ENCODE peak calls at places on chromosome 22, in six cellular contexts. L, W, P, A, U and Q are unnamed samples.

GRCh38 chr22:48718818-48719500 is 1108.7 kb downstream of the BRD1 start:
- DNase-seq in W (no peak), U (no peak), P (no peak), A (no peak), L (no peak), Q (peak)

GRCh38 chr22:37300551-37301017 is 18.3 kb downstream of the CYTH4 start:
- DNase-seq in A (no peak), L (no peak), U (no peak), W (no peak), P (no peak), Q (peak)

GRCh38 chr22:48660104-48660794 is 1167.4 kb downstream of the BRD1 start:
- DNase-seq in L (no peak), U (no peak), P (no peak), A (no peak), W (no peak), Q (no peak)

GRCh38 chr22:50016988-50017700 is 4.6 kb upstream of the IL17REL start:
- DNase-seq in W (no peak), P (no peak), U (no peak), L (no peak), A (no peak), Q (no peak)

GRCh38 chr22:46596819-46597218 is 23.4 kb upstream of the GRAMD4 start:
- DNase-seq in L (no peak), W (no peak), U (no peak), P (no peak), A (peak), Q (no peak)

GRCh38 chr22:36599771-36600170 is 70.8 kb upstream of the EIF3D start:
- DNase-seq in W (no peak), A (no peak), L (no peak), P (no peak), U (no peak), Q (no peak)

GRCh38 chr22:44523981-44524759 is 26.1 kb upstream of the RTL6 start:
- DNase-seq in L (peak), A (no peak), W (peak), P (peak), U (peak), Q (no peak)

GRCh38 chr22:19868773-19869471 is 14.2 kb upstream of the GNB1L start:
- DNase-seq in L (no peak), P (no peak), W (no peak), A (no peak), U (no peak), Q (no peak)

GRCh38 chr22:46881373-46882118 is 119.1 kb downstream of the TBC1D22A start:
- DNase-seq in W (no peak), P (peak), U (no peak), L (no peak), A (peak), Q (no peak)

GRCh38 chr22:29716814-29717213 is 3.0 kb upstream of the CABP7 start:
- DNase-seq in U (no peak), A (peak), P (peak), W (no peak), L (peak), Q (peak)

GRCh38 chr22:19942071-19942885 is 660 bp upstream of the TXNRD2 start:
- DNase-seq in P (no peak), W (no peak), A (no peak), L (no peak), U (peak), Q (peak)

GRCh38 chr22:45430871-45431270 is 17.4 kb downstream of the RIBC2 start:
- DNase-seq in U (no peak), L (no peak), W (no peak), P (no peak), A (no peak), Q (no peak)

GRCh38 chr22:44975444-44976262 is 34.2 kb downstream of the PHF21B start:
- DNase-seq in P (peak), A (peak), U (peak), L (peak), W (peak), Q (peak)

GRCh38 chr22:18055619-18056160 is 22.1 kb upstream of the PEX26 start:
- DNase-seq in U (no peak), P (no peak), L (no peak), W (no peak), A (no peak), Q (no peak)

GRCh38 chr22:36327922-36328551 is 59.7 kb downstream of the MYH9 start:
- DNase-seq in L (peak), U (peak), P (no peak), W (no peak), A (no peak), Q (no peak)

GRCh38 chr22:38565441-38565840 is 4.5 kb downstream of the DMC1 start:
- DNase-seq in A (no peak), W (no peak), P (no peak), U (no peak), L (no peak), Q (no peak)

GRCh38 chr22:29626497-29627195 is 23.2 kb downstream of the NF2 start:
- DNase-seq in P (peak), W (peak), L (no peak), U (no peak), A (peak), Q (peak)

GRCh38 chr22:27663812-27664211 is 137.7 kb downstream of the MN1 start:
- DNase-seq in W (no peak), L (no peak), A (peak), U (no peak), P (no peak), Q (no peak)

GRCh38 chr22:43017525-43018290 is 2.8 kb upstream of the PACSIN2 start:
- DNase-seq in A (no peak), L (no peak), W (no peak), P (no peak), U (no peak), Q (no peak)

GRCh38 chr22:33335611-33336279 is 277.6 kb upstream of the SYN3 start:
- DNase-seq in L (no peak), P (no peak), U (no peak), W (no peak), A (no peak), Q (no peak)